ENCODE peak calls at places on chromosomes 1 and 21, in eight cellular contexts. R is thoracic aorta; K is prostate gland; B is A549; G is stomach; U is uterus; C is CD4-positive, alpha-beta T cell; F is right lobe of liver. P is an unnamed sample.

GRCh38 chr1:112761714-112762480 is 46.8 kb upstream of the PPM1J start:
- DNase-seq in R (no peak), K (no peak), B (no peak), G (no peak), U (no peak), C (no peak), F (no peak), P (no peak)

GRCh38 chr1:244053831-244054230 is 2.7 kb downstream of the ZBTB18 start:
- DNase-seq in R (no peak), K (no peak), B (no peak), G (no peak), U (no peak), C (no peak), F (no peak), P (no peak)

GRCh38 chr1:117060441-117061317 is 553 bp downstream of the TTF2 start:
- DNase-seq in R (no peak), K (peak), B (peak), G (no peak), U (no peak), C (no peak), F (peak), P (no peak)

GRCh38 chr1:234844479-234845031 is 234.6 kb upstream of the IRF2BP2 start:
- DNase-seq in R (no peak), K (no peak), B (no peak), G (no peak), U (no peak), C (no peak), F (no peak), P (no peak)

GRCh38 chr1:41662061-41662655 is 177.7 kb upstream of the EDN2 start:
- DNase-seq in R (peak), K (peak), B (no peak), G (peak), U (peak), C (peak), F (peak), P (no peak)

GRCh38 chr1:2786329-2787162 is 14.9 kb downstream of the TTC34 start:
- DNase-seq in R (no peak), K (no peak), B (peak), G (peak), U (peak), C (peak), F (peak), P (peak)

GRCh38 chr1:98920441-98921110 is 84.1 kb downstream of the PLPPR5 start:
- DNase-seq in R (no peak), K (no peak), B (no peak), G (no peak), U (no peak), C (no peak), F (no peak), P (peak)

GRCh38 chr1:50373532-50373931 is 49.7 kb downstream of the DMRTA2 start:
- DNase-seq in R (no peak), K (no peak), B (no peak), G (no peak), U (no peak), C (no peak), F (no peak), P (no peak)

GRCh38 chr1:89943846-89944781 is 50.8 kb upstream of the ZNF326 start:
- DNase-seq in R (no peak), K (no peak), B (no peak), G (no peak), U (no peak), C (no peak), F (no peak), P (no peak)

GRCh38 chr21:16176570-16176969 is 446.8 kb downstream of the USP25 start:
- DNase-seq in R (no peak), K (no peak), B (no peak), G (no peak), U (no peak), C (no peak), F (no peak), P (no peak)

GRCh38 chr1:115065021-115065420 is 24.3 kb downstream of the TSPAN2 start:
- DNase-seq in R (no peak), K (no peak), B (no peak), G (no peak), U (no peak), C (no peak), F (no peak), P (peak)

GRCh38 chr1:178168535-178168934 is 74.6 kb downstream of the RASAL2 start:
- DNase-seq in R (no peak), K (no peak), B (no peak), G (no peak), U (no peak), C (no peak), F (no peak), P (no peak)

GRCh38 chr1:115651391-115651790 is 9.6 kb downstream of the VANGL1 start:
- DNase-seq in R (no peak), K (no peak), B (no peak), G (no peak), U (no peak), C (no peak), F (no peak), P (no peak)

GRCh38 chr21:21003701-21004100 is 5.5 kb downstream of the NCAM2 start:
- DNase-seq in R (no peak), K (no peak), B (no peak), G (no peak), U (no peak), C (no peak), F (no peak), P (no peak)

GRCh38 chr1:243487649-243488227 is 231.9 kb downstream of the SDCCAG8 start:
- DNase-seq in R (no peak), K (no peak), B (peak), G (no peak), U (no peak), C (no peak), F (no peak), P (no peak)

GRCh38 chr1:31730336-31731048 is 26.7 kb upstream of the COL16A1 start:
- DNase-seq in R (no peak), K (no peak), B (no peak), G (no peak), U (no peak), C (no peak), F (no peak), P (no peak)

GRCh38 chr1:75616436-75617433 is 5.8 kb upstream of the SLC44A5 start:
- DNase-seq in R (no peak), K (no peak), B (no peak), G (no peak), U (no peak), C (no peak), F (peak), P (no peak)
- H3K27ac ChIP-seq in R (no peak), K (no peak), B (no peak), G (no peak), U (no peak), C (no peak), F (no peak), P (no peak)

GRCh38 chr1:246642719-246643118 is 76.5 kb downstream of the CNST start:
- DNase-seq in R (no peak), K (no peak), B (no peak), G (no peak), U (no peak), C (no peak), F (no peak), P (no peak)

GRCh38 chr1:246641394-246641793 is 75.1 kb downstream of the CNST start:
- DNase-seq in R (no peak), K (no peak), B (no peak), G (no peak), U (no peak), C (no peak), F (no peak), P (no peak)

GRCh38 chr1:246651012-246651411 is 73.2 kb upstream of the SCCPDH start:
- DNase-seq in R (no peak), K (no peak), B (no peak), G (no peak), U (no peak), C (no peak), F (no peak), P (no peak)

GRCh38 chr1:246647513-246647912 is 76.7 kb upstream of the SCCPDH start:
- DNase-seq in R (no peak), K (no peak), B (no peak), G (no peak), U (no peak), C (no peak), F (no peak), P (no peak)

GRCh38 chr1:246647113-246647512 is 77.1 kb upstream of the SCCPDH start:
- DNase-seq in R (no peak), K (no peak), B (no peak), G (no peak), U (peak), C (no peak), F (no peak), P (no peak)
- TF ChIP-seq CTCF in R (no peak), K (no peak), B (no peak), G (no peak), U (peak), C (no peak), F (peak), P (no peak)

GRCh38 chr1:227586733-227587132 is 23.4 kb downstream of the ZNF678 start:
- DNase-seq in R (no peak), K (no peak), B (no peak), G (no peak), U (no peak), C (no peak), F (no peak), P (no peak)
- H3K27ac ChIP-seq in R (no peak), K (no peak), B (no peak), G (no peak), U (no peak), C (no peak), F (no peak), P (no peak)

DNA sequence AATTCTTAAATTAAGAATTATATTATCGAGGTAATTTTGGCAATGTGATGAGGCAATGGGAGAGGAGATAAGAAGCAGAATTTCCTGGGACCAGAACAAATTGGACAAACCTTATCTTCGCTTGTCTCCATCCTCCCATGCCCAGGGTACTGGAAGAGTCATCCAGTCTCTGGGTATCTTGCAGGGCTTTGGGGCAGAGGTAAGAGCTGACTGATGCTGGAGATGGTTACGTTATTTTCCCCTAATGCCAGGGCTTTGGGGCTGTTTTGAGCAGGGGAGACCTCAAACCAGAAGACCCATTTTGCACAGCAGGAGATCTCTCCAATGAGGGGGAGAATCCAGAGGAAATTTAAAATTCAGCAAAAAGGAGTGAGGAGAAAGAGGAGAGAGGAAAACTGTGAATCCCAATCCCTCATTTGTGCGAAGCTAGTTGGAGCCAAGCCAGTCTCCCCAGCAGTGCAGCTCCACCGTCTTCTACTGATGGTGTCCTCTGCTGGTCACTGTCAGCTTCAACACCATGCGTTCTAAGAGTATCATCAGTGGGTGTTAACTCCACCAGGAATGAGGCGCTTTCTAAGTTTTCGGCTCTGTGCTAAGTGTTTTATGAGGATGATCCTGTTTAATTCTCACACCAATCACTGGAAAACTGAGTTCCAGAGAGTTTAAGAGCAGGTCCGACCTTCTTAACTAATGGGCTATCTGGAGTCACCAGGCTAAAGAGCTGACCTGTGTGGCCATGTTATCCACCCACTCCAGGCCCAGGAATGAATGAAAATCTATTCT is 86.8 kb upstream of the CD34 start:
- DNase-seq in R (peak), K (peak), B (peak), G (peak), U (peak), C (peak), F (peak), P (no peak)
- TF ChIP-seq CTCF in R (peak), K (peak), B (peak), G (no peak), U (peak), C (peak), F (peak), P (peak)

GRCh38 chr1:9910080-9910424 is at the start of gene CTNNBIP1:
- DNase-seq in R (no peak), K (no peak), B (peak), G (no peak), U (no peak), C (no peak), F (no peak), P (no peak)

GRCh38 chr1:9907441-9907840 is 2.6 kb downstream of the CTNNBIP1 start:
- DNase-seq in R (no peak), K (peak), B (no peak), G (no peak), U (no peak), C (no peak), F (no peak), P (no peak)

GRCh38 chr1:9910425-9911178 is 533 bp upstream of the CTNNBIP1 start:
- DNase-seq in R (peak), K (peak), B (peak), G (peak), U (peak), C (peak), F (peak), P (peak)

GRCh38 chr1:9909222-9910046 is 635 bp downstream of the CTNNBIP1 start:
- DNase-seq in R (no peak), K (no peak), B (no peak), G (peak), U (peak), C (peak), F (peak), P (no peak)

DNA sequence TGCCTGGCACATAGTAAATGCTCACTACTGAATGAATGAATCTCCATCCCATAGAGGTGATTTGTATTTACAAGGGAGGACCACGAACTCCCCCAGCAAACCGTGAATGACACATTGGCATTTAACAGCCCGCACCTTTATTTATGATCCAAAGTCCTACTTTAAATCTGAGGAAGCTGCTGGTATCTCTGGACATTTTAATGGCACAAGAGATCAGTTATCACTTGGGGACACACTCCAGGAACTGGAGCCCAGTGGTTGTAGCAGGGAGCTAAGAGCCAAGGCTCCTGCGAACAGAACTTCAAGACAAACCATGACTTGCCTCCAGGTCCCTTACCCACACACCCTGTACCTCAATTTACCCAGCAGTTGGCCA is 1.2 kb downstream of the CTNNBIP1 start:
- DNase-seq in R (no peak), K (no peak), B (no peak), G (no peak), U (no peak), C (no peak), F (no peak), P (no peak)
- H3K27ac ChIP-seq in R (no peak), K (peak), B (no peak), G (peak), U (peak), C (no peak), F (no peak), P (no peak)